ENCODE peak calls at places on chromosomes 13 and 19, in nine cellular contexts. E is fibroblast of lung; P is IMR-90; I is neuronal stem cell; N is hepatocyte; Y is SJCRH30; B is CD8-positive, alpha-beta memory T cell; H is heart right ventricle; A is stomach. U is an unnamed sample.

GRCh38 chr13:98419786-98420559 is 156.9 kb downstream of the STK24 start:
- DNase-seq in I (no peak), P (no peak), H (no peak), E (peak; percentile 16), B (no peak), Y (no peak), N (no peak), A (no peak), U (no peak)

GRCh38 chr13:33799950-33800592 is 17.9 kb upstream of the RFC3 start:
- DNase-seq in B (no peak), Y (peak; percentile 47), A (no peak), H (no peak), N (peak; percentile 44), P (peak; percentile 46), E (peak; percentile 48), I (no peak), U (no peak)

GRCh38 chr13:110629735-110630134 is 14.4 kb downstream of the NAXD start:
- DNase-seq in A (no peak), I (no peak), B (peak; percentile 25), Y (no peak), H (no peak), E (peak; percentile 40), N (no peak), P (no peak), U (no peak)

GRCh38 chr19:7562646-7563393 is 27.3 kb downstream of the PNPLA6 start:
- DNase-seq in P (no peak), A (no peak), I (no peak), H (no peak), N (no peak), E (no peak), B (no peak), Y (peak; percentile 41), U (no peak)

GRCh38 chr19:33580645-33581037 is 41.1 kb upstream of the CHST8 start:
- DNase-seq in H (no peak), B (no peak), I (no peak), Y (peak; percentile 65), A (no peak), P (no peak), N (no peak), E (no peak), U (no peak)

GRCh38 chr13:28401303-28402056 is 93.4 kb downstream of the FLT1 start:
- DNase-seq in E (peak; percentile 38), B (no peak), N (no peak), Y (no peak), P (peak; percentile 75), A (no peak), H (no peak), I (no peak), U (no peak)

GRCh38 chr19:19546751-19547162 is 8.7 kb downstream of the CILP2 start:
- DNase-seq in A (no peak), I (no peak), E (no peak), N (no peak), H (no peak), Y (no peak), B (no peak), P (no peak), U (no peak)

GRCh38 chr13:90105276-90105675 is 1242.2 kb upstream of the MIR17HG start:
- DNase-seq in E (peak; percentile 76), H (no peak), A (no peak), B (no peak), I (no peak), N (no peak), Y (no peak), P (no peak), U (no peak)

GRCh38 chr13:67224148-67224846 is 5.8 kb downstream of the PCDH9 start:
- DNase-seq in N (peak; percentile 91), E (peak; percentile 76), H (peak; percentile 66), I (peak; percentile 56), P (peak; percentile 82), Y (peak; percentile 86), A (peak; percentile 87), B (peak; percentile 3), U (peak; percentile 82)

GRCh38 chr19:16338470-16339360 is 14.1 kb downstream of the KLF2 start:
- DNase-seq in B (peak; percentile 36), Y (peak; percentile 70), N (no peak), P (peak; percentile 96), I (no peak), H (no peak), A (no peak), E (peak; percentile 98), U (no peak)

GRCh38 chr19:17026706-17027427 is at the start of gene CPAMD8:
- DNase-seq in A (no peak), B (no peak), Y (no peak), N (peak; percentile 43), I (peak; percentile 43), P (no peak), E (no peak), H (peak; percentile 11), U (no peak)

GRCh38 chr19:18202759-18203407 is 959 bp downstream of the RAB3A start:
- DNase-seq in B (no peak), H (peak; percentile 24), A (no peak), I (no peak), N (peak; percentile 39), Y (peak; percentile 62), E (no peak), P (no peak), U (peak; percentile 58)

GRCh38 chr13:64239372-64239771 is 2823.7 kb upstream of the PCDH20 start:
- DNase-seq in H (no peak), P (peak; percentile 70), Y (no peak), E (peak; percentile 82), B (no peak), I (no peak), N (no peak), A (no peak), U (no peak)

GRCh38 chr19:8334458-8335342 is 8.4 kb downstream of the KANK3 start:
- DNase-seq in P (peak; percentile 74), Y (peak; percentile 78), I (peak; percentile 73), H (no peak), B (no peak), A (peak; percentile 72), N (peak; percentile 83), E (peak; percentile 73), U (no peak)

GRCh38 chr19:34841780-34842179 is 68.8 kb upstream of the ZNF599 start:
- DNase-seq in P (no peak), Y (no peak), E (no peak), A (no peak), B (no peak), I (no peak), H (no peak), N (no peak), U (no peak)

DNA sequence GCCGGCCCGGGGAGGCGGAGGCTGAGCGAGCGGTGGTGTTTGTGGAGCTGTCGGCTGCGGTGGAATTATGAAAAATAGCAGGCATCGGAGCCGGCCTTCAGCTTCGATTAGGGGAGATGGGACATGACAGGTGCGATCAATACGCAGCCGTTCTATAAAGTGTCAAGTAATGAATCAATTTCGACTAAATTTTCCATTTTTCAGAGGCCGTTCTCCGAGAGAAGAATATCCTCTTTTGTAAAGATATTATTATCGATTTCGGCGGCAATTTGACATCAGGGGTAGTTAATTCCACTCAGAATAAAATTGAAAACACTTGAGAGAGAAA is 4.8 kb upstream of the ERFL start:
- DNase-seq in P (no peak), I (no peak), Y (no peak), E (no peak), A (no peak), B (no peak), H (no peak), N (no peak), U (no peak)
- H3K27me3 ChIP-seq in P (peaks cover 72% of the 10 kb centered on the region), I (peaks cover 90% of the 10 kb centered on the region), Y (peaks cover 81% of the 10 kb centered on the region), E (peaks cover 67% of the 10 kb centered on the region), A (peaks cover 59% of the 10 kb centered on the region), B (peaks cover 8% of the 10 kb centered on the region), H (peaks cover 95% of the 10 kb centered on the region), N (peaks cover 85% of the 10 kb centered on the region), U (peaks cover 55% of the 10 kb centered on the region)

GRCh38 chr19:11194657-11195056 is 2.7 kb downstream of the KANK2 start:
- DNase-seq in E (no peak), H (no peak), I (no peak), Y (peak; percentile 68), B (no peak), P (peak; percentile 23), A (no peak), N (peak; percentile 68), U (no peak)

GRCh38 chr19:11195169-11195568 is 2.2 kb downstream of the KANK2 start:
- DNase-seq in E (no peak), Y (peak; percentile 48), B (no peak), N (no peak), A (no peak), I (no peak), H (peak; percentile 52), P (peak; percentile 17), U (no peak)

GRCh38 chr19:11195681-11196080 is 1.7 kb downstream of the KANK2 start:
- DNase-seq in E (no peak), Y (no peak), P (no peak), N (no peak), I (no peak), A (no peak), B (no peak), H (no peak), U (no peak)

GRCh38 chr19:11192957-11193939 is 4.1 kb downstream of the KANK2 start:
- DNase-seq in B (no peak), E (no peak), I (no peak), H (no peak), A (no peak), N (no peak), Y (no peak), P (no peak), U (no peak)

GRCh38 chr19:11194173-11194572 is 3.2 kb downstream of the KANK2 start:
- DNase-seq in I (no peak), Y (no peak), A (no peak), N (no peak), H (no peak), B (no peak), E (no peak), P (no peak), U (no peak)
- H3K4me1 ChIP-seq in I (peaks cover 7% of the 10 kb centered on the region), Y (peaks cover 34% of the 10 kb centered on the region), A (peaks cover 70% of the 10 kb centered on the region), N (peaks cover 33% of the 10 kb centered on the region), H (peaks cover 83% of the 10 kb centered on the region), B (peaks cover 9% of the 10 kb centered on the region), E (peaks cover 25% of the 10 kb centered on the region), P (peaks cover 21% of the 10 kb centered on the region), U (peaks cover 34% of the 10 kb centered on the region)

DNA sequence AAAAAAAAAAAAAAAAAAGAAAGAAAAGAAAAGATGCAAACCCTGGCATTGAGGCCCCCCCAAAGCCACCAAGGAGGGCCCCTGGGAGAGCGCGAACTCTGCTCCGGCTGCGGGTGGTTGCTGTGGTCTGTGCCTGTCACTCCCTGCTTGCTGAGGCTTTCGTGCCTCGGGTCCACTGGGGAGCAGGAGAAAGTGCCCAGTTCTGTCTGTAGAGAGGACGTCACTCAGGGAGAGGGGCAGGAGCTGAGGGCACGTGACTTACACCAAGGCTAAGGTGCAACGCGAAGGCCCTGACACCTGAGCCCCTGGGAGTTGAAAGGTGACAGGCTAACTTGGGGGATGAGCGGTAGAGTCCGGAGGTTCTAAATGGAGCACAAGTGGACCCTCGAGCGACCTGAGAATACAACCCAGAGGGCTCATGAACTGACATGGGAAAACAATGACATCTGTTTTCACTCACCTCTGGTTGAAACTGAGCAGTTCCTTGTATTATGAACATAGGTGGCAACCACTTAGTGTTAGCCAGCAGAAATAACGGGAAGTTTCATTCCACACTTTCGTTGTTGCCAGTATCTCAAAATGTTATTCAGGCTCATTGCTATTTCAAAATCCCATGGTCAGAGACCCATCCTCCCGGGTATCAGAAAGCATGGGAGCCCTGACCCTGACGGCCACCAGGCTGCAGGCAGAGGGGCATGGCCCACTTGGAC is 69.2 kb upstream of the TM9SF2 start:
- DNase-seq in E (no peak), H (no peak), Y (no peak), I (no peak), N (no peak), P (no peak), A (no peak), B (no peak), U (peak; percentile 47)
- H3K4me3 ChIP-seq in E (no peak overlapping the region), H (peak overlapping the region; percentile 40), Y (no peak overlapping the region), I (peak overlapping the region; percentile 36), N (no peak overlapping the region), P (no peak overlapping the region), A (no peak overlapping the region), B (peak overlapping the region; percentile 43), U (no peak overlapping the region)

GRCh38 chr19:3373971-3374368 is 7.6 kb downstream of the NFIC start:
- DNase-seq in E (no peak), B (no peak), N (no peak), H (no peak), P (no peak), Y (no peak), A (no peak), I (no peak), U (no peak)
- H3K27me3 ChIP-seq in E (no peaks in the 10 kb centered on the region), B (no peaks in the 10 kb centered on the region), N (peaks cover 24% of the 10 kb centered on the region), H (no peaks in the 10 kb centered on the region), P (no peaks in the 10 kb centered on the region), Y (no peaks in the 10 kb centered on the region), A (no peaks in the 10 kb centered on the region), I (peaks cover 57% of the 10 kb centered on the region), U (no peaks in the 10 kb centered on the region)